ENCODE peak calls at places on chromosomes 2 and 18, in seven cellular contexts. K, W, E, A, P, Y and O are unnamed samples.

GRCh38 chr2:2762898-2763287 is 431.8 kb upstream of the MYT1L start:
- DNase-seq in Y (no peak), W (no peak), E (no peak), A (no peak), P (no peak), K (no peak), O (no peak)

GRCh38 chr18:34938102-34938501 is 103.1 kb upstream of the MAPRE2 start:
- DNase-seq in Y (no peak), W (no peak), K (no peak), A (no peak), E (no peak), P (no peak), O (no peak)

GRCh38 chr2:236718207-236718992 is 148.8 kb downstream of the ACKR3 start:
- DNase-seq in A (no peak), K (no peak), Y (peak), P (no peak), E (no peak), W (no peak), O (no peak)

GRCh38 chr18:44885507-44885906 is 204.8 kb downstream of the SETBP1 start:
- DNase-seq in K (no peak), W (no peak), P (no peak), E (no peak), A (no peak), Y (no peak), O (no peak)

GRCh38 chr2:42756150-42756549 is 7.8 kb downstream of the OXER1 start:
- DNase-seq in E (no peak), Y (no peak), W (no peak), A (no peak), P (no peak), K (no peak), O (no peak)

GRCh38 chr2:26792720-26793119 is 6.9 kb downstream of the CENPA start:
- DNase-seq in K (no peak), A (no peak), E (no peak), Y (no peak), P (no peak), W (no peak), O (no peak)

GRCh38 chr18:24265502-24266064 is 126.7 kb downstream of the CABYR start:
- DNase-seq in K (no peak), A (no peak), E (no peak), P (no peak), W (no peak), Y (no peak), O (no peak)

GRCh38 chr2:118470297-118470696 is 377.2 kb downstream of the EN1 start:
- DNase-seq in Y (peak), A (no peak), P (no peak), E (no peak), W (no peak), K (no peak), O (no peak)

GRCh38 chr2:85468096-85468703 is 49.7 kb downstream of the SH2D6 start:
- DNase-seq in A (no peak), K (no peak), Y (no peak), P (no peak), W (no peak), E (no peak), O (no peak)

GRCh38 chr2:240815761-240816583 is 4.0 kb downstream of the KIF1A start:
- DNase-seq in A (peak), W (no peak), Y (no peak), K (no peak), E (no peak), P (no peak), O (no peak)

GRCh38 chr2:217371681-217372297 is 511.9 kb upstream of the TNP1 start:
- DNase-seq in Y (no peak), E (no peak), P (no peak), K (no peak), W (no peak), A (no peak), O (peak)

GRCh38 chr2:133504566-133505505 is 63.4 kb downstream of the NCKAP5 start:
- DNase-seq in W (peak), Y (peak), A (peak), E (no peak), K (no peak), P (no peak), O (peak)

GRCh38 chr2:64263315-64263714 is 119.1 kb upstream of the PELI1 start:
- DNase-seq in W (no peak), E (no peak), A (no peak), P (no peak), Y (peak), K (no peak), O (peak)

GRCh38 chr2:240429341-240429871 is 6.1 kb upstream of the GPC1 start:
- DNase-seq in K (peak), E (no peak), P (no peak), W (no peak), A (peak), Y (no peak), O (no peak)

GRCh38 chr2:231425291-231425810 is 29.8 kb downstream of the B3GNT7 start:
- DNase-seq in P (no peak), E (no peak), A (no peak), K (no peak), W (no peak), Y (no peak), O (no peak)

GRCh38 chr2:151678849-151679248 is 55.4 kb downstream of the NEB start:
- DNase-seq in P (no peak), Y (no peak), K (no peak), E (no peak), W (no peak), A (no peak), O (no peak)

GRCh38 chr18:75041586-75041985 is 167.4 kb downstream of the PTGR3 start:
- DNase-seq in W (no peak), P (no peak), Y (peak), E (no peak), A (no peak), K (no peak), O (peak)

GRCh38 chr2:62304429-62305417 is 108.8 kb downstream of the B3GNT2 start:
- DNase-seq in P (no peak), E (no peak), A (peak), K (peak), Y (peak), W (peak), O (peak)

GRCh38 chr18:49431563-49431962 is 28.9 kb downstream of the DYM start:
- DNase-seq in Y (peak), A (no peak), P (no peak), K (no peak), W (no peak), E (no peak), O (no peak)

GRCh38 chr2:11866358-11867335 is 120.2 kb downstream of the LPIN1 start:
- DNase-seq in Y (no peak), P (no peak), W (peak), A (no peak), E (no peak), K (no peak), O (no peak)

GRCh38 chr2:3670376-3670775 is 12.4 kb downstream of the ALLC start:
- DNase-seq in E (no peak), A (no peak), W (peak), P (no peak), Y (no peak), K (peak), O (no peak)

GRCh38 chr2:223989860-223990237 is 32.6 kb downstream of the MRPL44 start:
- DNase-seq in A (no peak), Y (no peak), E (no peak), W (no peak), P (no peak), K (no peak), O (no peak)

GRCh38 chr18:9846162-9846915 is 39.4 kb upstream of the TXNDC2 start:
- DNase-seq in P (no peak), W (no peak), A (no peak), K (no peak), Y (no peak), E (no peak), O (no peak)

GRCh38 chr2:60634443-60634842 is 81.0 kb upstream of the BCL11A start:
- DNase-seq in K (no peak), W (no peak), P (no peak), A (no peak), Y (no peak), E (no peak), O (no peak)

GRCh38 chr18:12741351-12741750 is 38.5 kb downstream of the PSMG2 start:
- DNase-seq in E (no peak), Y (peak), P (no peak), K (no peak), A (no peak), W (no peak), O (no peak)

GRCh38 chr2:67295851-67296250 is 101.3 kb upstream of the ETAA1 start:
- DNase-seq in A (no peak), E (no peak), K (no peak), P (no peak), W (no peak), Y (peak), O (peak)

GRCh38 chr2:40034801-40035200 is 255.7 kb upstream of the THUMPD2 start:
- DNase-seq in Y (no peak), P (no peak), K (no peak), W (no peak), A (no peak), E (no peak), O (no peak)

GRCh38 chr18:22858121-22858520 is 75.0 kb upstream of the RBBP8 start:
- DNase-seq in K (no peak), A (no peak), E (no peak), Y (no peak), W (no peak), P (no peak), O (no peak)

GRCh38 chr2:97935719-97936161 is 60.0 kb downstream of the TMEM131 start:
- DNase-seq in A (no peak), W (no peak), Y (no peak), E (no peak), P (no peak), K (no peak), O (peak)

GRCh38 chr2:238493880-238494572 is 67.3 kb downstream of the ASB1 start:
- DNase-seq in E (no peak), W (peak), Y (no peak), K (no peak), P (no peak), A (no peak), O (no peak)